ENCODE peak calls at places on chromosomes 3 and 15, in six cellular contexts. One of them, this sample, is unnamed.

GRCh38 chr3:17894434-17895060 is 152.1 kb upstream of the TBC1D5 start:
- DNase-seq in HepG2: peak; percentile 5
- DNase-seq in A549: no peak
- DNase-seq in HL-60: peak; percentile 25
- DNase-seq in HCT116: peak; percentile 56
- DNase-seq in GM23338: peak; percentile 76
- DNase-seq in this sample: no peak

GRCh38 chr3:51343918-51344687 is 41.0 kb upstream of the MANF start:
- DNase-seq in HCT116: peak; percentile 53
- DNase-seq in HL-60: no peak
- DNase-seq in HepG2: peak; percentile 56
- DNase-seq in A549: no peak
- DNase-seq in GM23338: no peak
- DNase-seq in this sample: no peak

GRCh38 chr3:95758707-95759106 is 1055.7 kb upstream of the EPHA6 start:
- DNase-seq in HepG2: no peak
- DNase-seq in GM23338: no peak
- DNase-seq in HL-60: no peak
- DNase-seq in A549: no peak
- DNase-seq in HCT116: no peak
- DNase-seq in this sample: no peak

GRCh38 chr3:31532587-31533168 is at the start of gene STT3B:
- DNase-seq in HepG2: peak; percentile 62
- DNase-seq in GM23338: peak; percentile 81
- DNase-seq in HL-60: no peak
- DNase-seq in A549: peak; percentile 58
- DNase-seq in HCT116: peak; percentile 40
- DNase-seq in this sample: peak; percentile 79

GRCh38 chr3:66280304-66280703 is 59.5 kb downstream of the SLC25A26 start:
- DNase-seq in GM23338: no peak
- DNase-seq in A549: no peak
- DNase-seq in HepG2: peak; percentile 18
- DNase-seq in HCT116: no peak
- DNase-seq in HL-60: no peak
- DNase-seq in this sample: no peak

GRCh38 chr3:27253831-27254230 is 115.4 kb downstream of the NEK10 start:
- DNase-seq in A549: peak; percentile 32
- DNase-seq in HL-60: no peak
- DNase-seq in HepG2: peak; percentile 25
- DNase-seq in GM23338: peak; percentile 78
- DNase-seq in HCT116: peak; percentile 51
- DNase-seq in this sample: peak; percentile 40

GRCh38 chr15:70093070-70093469 is 4.6 kb downstream of the TLE3 start:
- DNase-seq in GM23338: no peak
- DNase-seq in HCT116: no peak
- DNase-seq in A549: no peak
- DNase-seq in HepG2: peak; percentile 23
- DNase-seq in HL-60: no peak
- DNase-seq in this sample: no peak

GRCh38 chr15:22873841-22874240 is 35.4 kb downstream of the NIPA2 start:
- DNase-seq in HL-60: no peak
- DNase-seq in GM23338: no peak
- DNase-seq in HepG2: no peak
- DNase-seq in A549: no peak
- DNase-seq in HCT116: no peak
- DNase-seq in this sample: no peak

GRCh38 chr3:183253961-183254815 is 1.1 kb downstream of the B3GNT5 start:
- DNase-seq in GM23338: peak; percentile 74
- DNase-seq in HCT116: no peak
- DNase-seq in HL-60: no peak
- DNase-seq in HepG2: no peak
- DNase-seq in A549: no peak
- DNase-seq in this sample: peak; percentile 84

GRCh38 chr3:2098398-2099027 is at the start of gene CNTN4:
- DNase-seq in A549: peak; percentile 38
- DNase-seq in HepG2: peak; percentile 24
- DNase-seq in HL-60: no peak
- DNase-seq in GM23338: peak; percentile 82
- DNase-seq in HCT116: no peak
- DNase-seq in this sample: peak; percentile 98

GRCh38 chr3:193828477-193828876 is 235.5 kb downstream of the OPA1 start:
- DNase-seq in GM23338: peak; percentile 39
- DNase-seq in HepG2: no peak
- DNase-seq in A549: no peak
- DNase-seq in HL-60: no peak
- DNase-seq in HCT116: no peak
- DNase-seq in this sample: no peak

GRCh38 chr3:162390891-162391290 is 894.3 kb downstream of the OTOL1 start:
- DNase-seq in HepG2: no peak
- DNase-seq in A549: peak; percentile 30
- DNase-seq in HL-60: no peak
- DNase-seq in HCT116: peak; percentile 37
- DNase-seq in GM23338: no peak
- DNase-seq in this sample: no peak

GRCh38 chr3:50254577-50255250 is 14.2 kb upstream of the SEMA3B start:
- DNase-seq in A549: no peak
- DNase-seq in GM23338: peak; percentile 60
- DNase-seq in HCT116: no peak
- DNase-seq in HepG2: no peak
- DNase-seq in HL-60: peak; percentile 22
- DNase-seq in this sample: no peak

GRCh38 chr15:65416845-65417416 is 5.8 kb downstream of the IGDCC4 start:
- DNase-seq in A549: no peak
- DNase-seq in GM23338: peak; percentile 94
- DNase-seq in HL-60: no peak
- DNase-seq in HCT116: no peak
- DNase-seq in HepG2: no peak
- DNase-seq in this sample: no peak

GRCh38 chr3:50423543-50423942 is 64.2 kb upstream of the TMEM115 start:
- DNase-seq in GM23338: no peak
- DNase-seq in A549: no peak
- DNase-seq in HepG2: peak; percentile 50
- DNase-seq in HCT116: no peak
- DNase-seq in HL-60: no peak
- DNase-seq in this sample: no peak

GRCh38 chr3:9697892-9698291 is 5.7 kb upstream of the CPNE9 start:
- DNase-seq in A549: no peak
- DNase-seq in GM23338: no peak
- DNase-seq in HCT116: no peak
- DNase-seq in HL-60: no peak
- DNase-seq in HepG2: no peak
- DNase-seq in this sample: no peak

GRCh38 chr3:159988617-159989251 is at the start of gene IL12A:
- DNase-seq in A549: peak; percentile 82
- DNase-seq in HL-60: peak; percentile 41
- DNase-seq in HCT116: peak; percentile 52
- DNase-seq in GM23338: peak; percentile 86
- DNase-seq in HepG2: peak; percentile 59
- DNase-seq in this sample: peak; percentile 92

GRCh38 chr3:40597441-40597840 is 72.7 kb downstream of the ZNF621 start:
- DNase-seq in HCT116: no peak
- DNase-seq in HepG2: no peak
- DNase-seq in GM23338: no peak
- DNase-seq in HL-60: no peak
- DNase-seq in A549: no peak
- DNase-seq in this sample: no peak

GRCh38 chr15:50945725-50946124 is 37.2 kb downstream of the AP4E1 start:
- DNase-seq in GM23338: no peak
- DNase-seq in HL-60: no peak
- DNase-seq in HepG2: no peak
- DNase-seq in A549: no peak
- DNase-seq in HCT116: no peak
- DNase-seq in this sample: no peak

GRCh38 chr3:190825389-190826016 is 37.0 kb downstream of the GMNC start:
- DNase-seq in HCT116: no peak
- DNase-seq in GM23338: no peak
- DNase-seq in HL-60: no peak
- DNase-seq in A549: no peak
- DNase-seq in HepG2: no peak
- DNase-seq in this sample: no peak

GRCh38 chr15:93040288-93041158 is 48.5 kb downstream of the RGMA start:
- DNase-seq in HL-60: no peak
- DNase-seq in HCT116: no peak
- DNase-seq in A549: no peak
- DNase-seq in GM23338: no peak
- DNase-seq in HepG2: no peak
- DNase-seq in this sample: peak; percentile 4

GRCh38 chr3:157494581-157495281 is 8.5 kb downstream of the VEPH1 start:
- DNase-seq in GM23338: no peak
- DNase-seq in HepG2: no peak
- DNase-seq in A549: no peak
- DNase-seq in HCT116: no peak
- DNase-seq in HL-60: no peak
- DNase-seq in this sample: no peak

GRCh38 chr3:39220551-39221530 is 28.4 kb upstream of the XIRP1 start:
- DNase-seq in HCT116: no peak
- DNase-seq in A549: no peak
- DNase-seq in GM23338: no peak
- DNase-seq in HepG2: no peak
- DNase-seq in HL-60: no peak
- DNase-seq in this sample: no peak

GRCh38 chr3:117629505-117629904 is 919.9 kb downstream of the TUSC7 start:
- DNase-seq in HL-60: no peak
- DNase-seq in HCT116: no peak
- DNase-seq in A549: no peak
- DNase-seq in GM23338: no peak
- DNase-seq in HepG2: no peak
- DNase-seq in this sample: peak; percentile 23

GRCh38 chr15:85397926-85398325 is 17.5 kb downstream of the AKAP13 start:
- DNase-seq in HCT116: no peak
- DNase-seq in GM23338: no peak
- DNase-seq in HL-60: no peak
- DNase-seq in A549: no peak
- DNase-seq in HepG2: no peak
- DNase-seq in this sample: no peak

GRCh38 chr3:179450901-179451334 is 352 bp downstream of the GNB4 start:
- DNase-seq in HCT116: no peak
- DNase-seq in A549: peak; percentile 8
- DNase-seq in HepG2: no peak
- DNase-seq in HL-60: no peak
- DNase-seq in GM23338: peak; percentile 33
- DNase-seq in this sample: no peak

GRCh38 chr3:190892328-190893011 is 30.0 kb upstream of the GMNC start:
- DNase-seq in A549: no peak
- DNase-seq in HL-60: no peak
- DNase-seq in HepG2: no peak
- DNase-seq in GM23338: peak; percentile 34
- DNase-seq in HCT116: no peak
- DNase-seq in this sample: no peak

DNA sequence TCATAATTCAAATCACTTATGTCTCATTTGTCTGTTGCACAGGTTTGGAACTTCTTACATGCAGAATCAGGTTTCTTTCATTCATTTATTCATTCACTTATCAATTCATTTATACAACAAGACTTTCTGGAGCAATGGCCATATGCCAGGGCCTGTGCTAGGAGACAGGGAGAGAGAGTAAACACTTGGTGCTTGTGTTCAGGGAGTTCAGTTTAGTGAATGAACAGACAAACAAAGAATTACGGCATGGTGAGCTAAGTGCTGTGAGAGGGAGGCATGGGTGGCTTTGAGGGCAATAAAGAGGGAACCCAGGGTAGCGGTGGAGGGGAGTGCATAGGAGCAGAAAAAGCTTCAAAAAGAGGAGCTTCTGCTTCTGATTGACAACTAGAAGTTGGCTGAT is 8.5 kb upstream of the IREB2 start:
- DNase-seq in HCT116: no peak
- DNase-seq in HepG2: peak; percentile 47
- DNase-seq in A549: no peak
- DNase-seq in HL-60: no peak
- DNase-seq in GM23338: no peak
- DNase-seq in this sample: no peak
- TF ChIP-seq REST in HCT116: no peak
- TF ChIP-seq REST in HepG2: no peak
- TF ChIP-seq REST in A549: no peak
- TF ChIP-seq REST in HL-60: no peak
- TF ChIP-seq REST in GM23338: no peak
- TF ChIP-seq REST in this sample: no peak

DNA sequence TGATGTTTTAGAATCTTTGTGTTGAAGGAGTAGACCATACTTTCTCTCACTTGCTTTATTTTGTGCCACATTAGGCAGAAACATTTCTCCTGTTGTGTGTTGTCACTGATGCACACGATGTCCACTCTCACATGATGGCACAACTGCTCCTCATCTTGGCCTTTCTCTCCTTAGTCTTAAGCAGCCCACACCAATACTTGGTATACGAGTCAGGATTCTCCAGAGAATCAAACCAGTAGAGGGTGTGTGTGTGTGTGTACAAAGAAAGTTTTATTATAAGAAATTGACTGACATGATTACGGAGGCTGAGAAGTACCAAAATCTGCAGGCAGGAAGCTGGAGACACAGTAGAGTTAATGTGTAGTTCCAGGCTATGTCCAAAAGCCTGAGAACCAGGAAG is 187.1 kb downstream of the ALCAM start:
- DNase-seq in A549: no peak
- DNase-seq in GM23338: no peak
- DNase-seq in HCT116: no peak
- DNase-seq in HL-60: no peak
- DNase-seq in HepG2: no peak
- DNase-seq in this sample: no peak
- TF ChIP-seq REST in A549: no peak
- TF ChIP-seq REST in GM23338: no peak
- TF ChIP-seq REST in HCT116: no peak
- TF ChIP-seq REST in HL-60: no peak
- TF ChIP-seq REST in HepG2: no peak
- TF ChIP-seq REST in this sample: no peak

DNA sequence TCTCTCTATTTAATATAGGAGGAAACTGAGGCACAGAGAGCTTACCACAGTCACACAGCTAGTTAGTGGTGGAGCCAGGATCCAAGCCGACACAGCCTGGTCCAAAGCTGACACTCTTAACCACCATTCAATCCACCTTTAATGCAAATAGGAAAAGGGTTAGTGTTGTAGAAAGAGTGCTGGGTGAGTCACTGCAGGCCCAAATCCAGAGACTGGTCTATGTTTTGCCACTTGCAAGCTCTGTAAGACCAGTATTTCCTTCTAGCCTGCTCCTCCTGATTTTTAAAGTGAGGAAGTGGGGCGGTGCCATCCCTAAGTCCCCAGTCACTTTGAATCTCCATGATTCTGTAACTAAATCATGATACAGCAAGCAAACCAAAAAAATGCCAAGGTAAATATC is 111.0 kb downstream of the MECOM start:
- DNase-seq in HepG2: no peak
- DNase-seq in HL-60: no peak
- DNase-seq in GM23338: no peak
- DNase-seq in A549: no peak
- DNase-seq in HCT116: no peak
- DNase-seq in this sample: no peak
- TF ChIP-seq REST in HepG2: no peak
- TF ChIP-seq REST in HL-60: no peak
- TF ChIP-seq REST in GM23338: no peak
- TF ChIP-seq REST in A549: no peak
- TF ChIP-seq REST in HCT116: no peak
- TF ChIP-seq REST in this sample: no peak

GRCh38 chr3:46895204-46895660 is 17.7 kb downstream of the PTH1R start:
- DNase-seq in HL-60: no peak
- DNase-seq in GM23338: peak; percentile 49
- DNase-seq in HepG2: peak; percentile 36
- DNase-seq in HCT116: peak; percentile 37
- DNase-seq in A549: peak; percentile 58
- DNase-seq in this sample: peak; percentile 85
- TF ChIP-seq REST in HL-60: no peak
- TF ChIP-seq REST in GM23338: no peak
- TF ChIP-seq REST in HepG2: no peak
- TF ChIP-seq REST in HCT116: no peak
- TF ChIP-seq REST in A549: no peak
- TF ChIP-seq REST in this sample: no peak